ENCODE peak calls at places on chromosomes 5 and 9, in ten cellular contexts. G is body of pancreas, D is foreskin keratinocyte, I is endothelial cell, Z is endodermal cell, H is cardiac muscle cell, F is AG04450, O is left ventricle myocardium inferior, U is lower lobe of right lung, X is cardiac fibroblast. W is an unnamed sample.

GRCh38 chr9:109232449-109232848 is 65.4 kb upstream of the FRRS1L start:
- DNase-seq in G (no peak), D (peak; percentile 80), I (no peak), Z (no peak), H (no peak), F (no peak), O (no peak), U (no peak), X (peak; percentile 31), W (no peak)

GRCh38 chr5:133398646-133399081 is 213.7 kb downstream of the FSTL4 start:
- DNase-seq in G (no peak), D (no peak), I (no peak), Z (peak; percentile 17), H (no peak), F (no peak), O (no peak), U (no peak), X (no peak), W (no peak)

GRCh38 chr9:116286287-116286686 is 132.7 kb downstream of the PAPPA start:
- DNase-seq in G (no peak), D (no peak), I (no peak), Z (peak; percentile 85), H (peak; percentile 31), F (no peak), O (no peak), U (no peak), X (no peak), W (no peak)

GRCh38 chr5:12848709-12849108 is 944.5 kb upstream of the CTNND2 start:
- DNase-seq in G (no peak), D (peak; percentile 37), I (no peak), Z (no peak), H (no peak), F (no peak), O (no peak), U (no peak), X (no peak), W (no peak)

GRCh38 chr5:77356740-77357139 is 135.4 kb downstream of the WDR41 start:
- DNase-seq in G (no peak), D (peak; percentile 24), I (no peak), Z (no peak), H (no peak), F (peak; percentile 4), O (no peak), U (no peak), X (no peak), W (no peak)

GRCh38 chr9:86682240-86682639 is 265.1 kb downstream of the GAS1 start:
- DNase-seq in G (no peak), D (no peak), I (no peak), Z (no peak), H (no peak), F (no peak), O (no peak), U (no peak), X (no peak), W (no peak)

GRCh38 chr5:96876292-96876850 is at the start of gene ERAP2:
- DNase-seq in G (no peak), D (no peak), I (no peak), Z (no peak), H (no peak), F (no peak), O (no peak), U (no peak), X (peak; percentile 48), W (no peak)

GRCh38 chr9:133709716-133710571 is 28.2 kb downstream of the SARDH start:
- DNase-seq in G (no peak), D (no peak), I (no peak), Z (no peak), H (no peak), F (no peak), O (no peak), U (no peak), X (no peak), W (no peak)

GRCh38 chr9:14428781-14429230 is 114.9 kb upstream of the NFIB start:
- DNase-seq in G (peak; percentile 71), D (no peak), I (peak; percentile 83), Z (peak; percentile 94), H (peak; percentile 89), F (peak; percentile 44), O (peak; percentile 67), U (no peak), X (peak; percentile 89), W (no peak)

GRCh38 chr5:107469485-107469884 is 201.3 kb downstream of the EFNA5 start:
- DNase-seq in G (no peak), D (peak; percentile 90), I (no peak), Z (no peak), H (no peak), F (peak; percentile 78), O (no peak), U (no peak), X (peak; percentile 92), W (no peak)

GRCh38 chr9:92165472-92165871 is 50.3 kb upstream of the SPTLC1 start:
- DNase-seq in G (no peak), D (no peak), I (no peak), Z (no peak), H (no peak), F (no peak), O (no peak), U (no peak), X (no peak), W (no peak)

GRCh38 chr5:78076351-78076750 is 218.1 kb downstream of the AP3B1 start:
- DNase-seq in G (no peak), D (no peak), I (no peak), Z (peak; percentile 68), H (no peak), F (no peak), O (no peak), U (no peak), X (no peak), W (no peak)

GRCh38 chr9:70410368-70410767 is 4.1 kb downstream of the KLF9 start:
- DNase-seq in G (no peak), D (no peak), I (no peak), Z (no peak), H (no peak), F (no peak), O (no peak), U (no peak), X (peak; percentile 66), W (no peak)

GRCh38 chr9:14269911-14270310 is 44.0 kb downstream of the NFIB start:
- DNase-seq in G (no peak), D (no peak), I (no peak), Z (no peak), H (no peak), F (no peak), O (no peak), U (no peak), X (no peak), W (no peak)

GRCh38 chr9:132717326-132717945 is 47.2 kb downstream of the GTF3C4 start:
- DNase-seq in G (no peak), D (no peak), I (no peak), Z (no peak), H (no peak), F (no peak), O (no peak), U (no peak), X (no peak), W (no peak)

GRCh38 chr9:129437626-129438323 is 183.1 kb downstream of the C9orf50 start:
- DNase-seq in G (no peak), D (no peak), I (no peak), Z (peak; percentile 72), H (no peak), F (no peak), O (no peak), U (no peak), X (no peak), W (no peak)
- TF ChIP-seq CTCF in G (no peak), D (no peak), I (no peak), Z (no peak), H (peak; percentile 12), F (peak; percentile 8), O (no peak), U (no peak), X (no peak), W (no peak)

DNA sequence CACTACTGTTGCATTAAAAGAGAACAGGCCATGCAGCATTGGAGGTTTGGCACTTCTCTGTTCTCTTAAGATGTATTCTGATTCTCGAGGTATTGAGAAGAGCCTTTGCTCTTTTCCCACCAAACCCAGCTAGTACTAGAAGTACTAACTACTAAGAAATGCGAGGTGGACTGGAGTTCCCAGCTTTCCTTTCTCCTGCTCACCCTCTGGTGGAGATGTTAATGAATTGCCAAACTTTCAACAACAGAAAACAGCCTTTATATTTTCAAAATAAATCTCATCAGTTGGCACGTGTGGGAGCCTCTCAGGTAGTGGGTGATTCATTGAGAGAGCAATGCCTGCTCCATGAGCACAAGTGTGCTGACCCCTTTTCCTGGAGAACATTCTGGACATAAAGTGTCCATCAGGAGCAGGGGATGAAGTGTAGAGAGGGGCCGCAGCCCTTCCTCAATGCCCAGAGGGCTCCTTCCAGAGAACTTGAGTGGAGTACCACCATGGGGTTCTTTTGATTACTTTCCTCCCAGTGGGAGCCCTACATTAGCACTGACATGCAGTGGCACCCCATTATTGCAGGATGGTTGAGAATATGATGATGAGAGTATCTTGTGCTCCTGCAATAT is 45.7 kb downstream of the TMEM174 start:
- DNase-seq in G (no peak), D (no peak), I (no peak), Z (peak; percentile 44), H (no peak), F (peak; percentile 39), O (no peak), U (no peak), X (peak; percentile 54), W (no peak)
- TF ChIP-seq CTCF in G (no peak), D (peak; percentile 68), I (peak; percentile 52), Z (peak; percentile 72), H (peak; percentile 48), F (peak; percentile 71), O (no peak), U (no peak), X (peak; percentile 60), W (peak; percentile 20)

DNA sequence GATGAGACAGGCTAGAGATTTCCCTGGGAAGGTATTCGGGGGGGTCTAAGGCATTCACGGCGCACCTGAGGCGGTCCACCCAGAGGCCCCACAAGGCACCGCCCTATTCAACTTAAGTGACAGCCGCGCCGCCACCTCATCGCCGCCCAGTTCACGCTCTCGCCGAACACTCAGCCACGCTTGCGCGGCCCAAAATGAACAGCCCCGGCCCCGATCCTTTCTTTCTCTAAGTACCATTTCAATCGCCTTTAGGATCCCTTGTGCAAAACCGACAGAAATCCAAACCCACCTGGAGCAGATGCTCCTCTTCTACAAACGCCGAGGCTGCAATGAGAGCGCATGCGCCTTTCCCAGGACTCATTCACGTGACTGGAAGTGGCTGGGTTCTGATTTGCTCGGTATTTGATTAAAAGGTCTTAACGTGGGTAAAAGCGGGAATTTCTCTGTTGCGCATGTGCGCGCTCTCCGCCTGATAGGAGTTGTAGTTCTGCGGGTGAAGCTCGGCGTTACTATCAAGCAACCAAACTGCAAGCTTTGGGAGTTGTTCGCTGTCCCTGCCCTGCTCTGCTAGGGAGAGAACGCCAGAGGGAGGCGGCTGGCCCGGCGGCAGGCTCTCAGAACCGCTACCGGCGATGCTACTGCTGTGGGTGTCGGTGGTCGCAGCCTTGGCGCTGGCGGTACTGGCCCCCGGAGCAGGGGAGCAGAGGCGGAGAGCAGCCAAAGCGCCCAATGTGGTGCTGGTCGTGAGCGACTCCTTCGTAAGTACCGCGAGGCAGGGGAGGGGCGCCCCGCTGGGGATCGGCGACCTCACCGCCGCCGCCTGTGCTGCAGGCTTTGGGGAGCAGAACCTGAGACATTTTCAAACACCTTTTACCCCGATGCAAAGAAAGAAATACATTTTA is at the start of the genes ARSK and SKIC3:
- DNase-seq in G (peak; percentile 94), D (peak; percentile 98), I (peak; percentile 84), Z (peak; percentile 97), H (peak; percentile 98), F (peak; percentile 99), O (peak; percentile 93), U (peak; percentile 96), X (peak; percentile 100), W (peak; percentile 75)
- TF ChIP-seq CTCF in G (no peak), D (peak; percentile 64), I (no peak), Z (peak; percentile 62), H (peak; percentile 46), F (peak; percentile 55), O (peak; percentile 57), U (peak; percentile 47), X (peak; percentile 58), W (peak; percentile 10)

GRCh38 chr5:42583322-42583721 is 160.1 kb downstream of the GHR start:
- DNase-seq in G (peak; percentile 66), D (peak; percentile 48), I (peak; percentile 60), Z (peak; percentile 85), H (peak; percentile 55), F (no peak), O (no peak), U (no peak), X (peak; percentile 70), W (peak; percentile 35)
- TF ChIP-seq CTCF in G (peak; percentile 57), D (peak; percentile 91), I (peak; percentile 77), Z (peak; percentile 89), H (peak; percentile 83), F (peak; percentile 77), O (peak; percentile 87), U (peak; percentile 85), X (peak; percentile 78), W (peak; percentile 77)